ENCODE peak calls at places on chromosomes 11 and 22, in ten cellular contexts. One of them, this sample, is unnamed.

GRCh38 chr22:36740716-36741115 is 35.2 kb downstream of the IFT27 start:
- DNase-seq in OCI-LY7: no peak
- DNase-seq in AG09319: no peak
- DNase-seq in epithelial cell of esophagus: no peak
- DNase-seq in fibroblast of mammary gland: no peak
- DNase-seq in IMR-90: no peak
- DNase-seq in osteoblast: no peak
- DNase-seq in Calu3: no peak
- DNase-seq in gastrocnemius medialis: no peak
- DNase-seq in astrocyte of the spinal cord: no peak
- DNase-seq in this sample: peak

GRCh38 chr11:36292311-36292722 is 3.1 kb upstream of the COMMD9 start:
- DNase-seq in IMR-90: peak
- DNase-seq in gastrocnemius medialis: no peak
- DNase-seq in astrocyte of the spinal cord: peak
- DNase-seq in fibroblast of mammary gland: peak
- DNase-seq in OCI-LY7: peak
- DNase-seq in AG09319: peak
- DNase-seq in osteoblast: no peak
- DNase-seq in epithelial cell of esophagus: peak
- DNase-seq in Calu3: peak
- DNase-seq in this sample: no peak

GRCh38 chr11:1358286-1358685 is 31.4 kb upstream of the BRSK2 start:
- DNase-seq in Calu3: no peak
- DNase-seq in astrocyte of the spinal cord: no peak
- DNase-seq in AG09319: no peak
- DNase-seq in IMR-90: peak
- DNase-seq in gastrocnemius medialis: no peak
- DNase-seq in OCI-LY7: no peak
- DNase-seq in fibroblast of mammary gland: no peak
- DNase-seq in osteoblast: no peak
- DNase-seq in epithelial cell of esophagus: no peak
- DNase-seq in this sample: peak

GRCh38 chr11:27698872-27699241 is 1.4 kb downstream of the BDNF start:
- DNase-seq in fibroblast of mammary gland: peak
- DNase-seq in osteoblast: peak
- DNase-seq in gastrocnemius medialis: peak
- DNase-seq in AG09319: peak
- DNase-seq in Calu3: peak
- DNase-seq in IMR-90: peak
- DNase-seq in OCI-LY7: peak
- DNase-seq in astrocyte of the spinal cord: peak
- DNase-seq in epithelial cell of esophagus: peak
- DNase-seq in this sample: no peak

GRCh38 chr11:65301491-65302329 is 13.0 kb upstream of the CDC42EP2 start:
- DNase-seq in IMR-90: peak
- DNase-seq in osteoblast: peak
- DNase-seq in epithelial cell of esophagus: no peak
- DNase-seq in gastrocnemius medialis: no peak
- DNase-seq in AG09319: no peak
- DNase-seq in Calu3: no peak
- DNase-seq in fibroblast of mammary gland: no peak
- DNase-seq in astrocyte of the spinal cord: no peak
- DNase-seq in OCI-LY7: no peak
- DNase-seq in this sample: no peak

GRCh38 chr11:118797510-118797909 is 6.5 kb upstream of the DDX6 start:
- DNase-seq in fibroblast of mammary gland: no peak
- DNase-seq in astrocyte of the spinal cord: no peak
- DNase-seq in OCI-LY7: no peak
- DNase-seq in IMR-90: no peak
- DNase-seq in Calu3: no peak
- DNase-seq in osteoblast: no peak
- DNase-seq in epithelial cell of esophagus: no peak
- DNase-seq in gastrocnemius medialis: no peak
- DNase-seq in AG09319: no peak
- DNase-seq in this sample: no peak

GRCh38 chr22:44042822-44043221 is 18.7 kb downstream of the PARVB start:
- DNase-seq in osteoblast: peak
- DNase-seq in OCI-LY7: no peak
- DNase-seq in epithelial cell of esophagus: no peak
- DNase-seq in Calu3: no peak
- DNase-seq in gastrocnemius medialis: no peak
- DNase-seq in astrocyte of the spinal cord: peak
- DNase-seq in fibroblast of mammary gland: peak
- DNase-seq in AG09319: no peak
- DNase-seq in IMR-90: peak
- DNase-seq in this sample: no peak

GRCh38 chr22:28373841-28374240 is 305.8 kb downstream of the TTC28 start:
- DNase-seq in Calu3: no peak
- DNase-seq in osteoblast: peak
- DNase-seq in OCI-LY7: no peak
- DNase-seq in IMR-90: peak
- DNase-seq in epithelial cell of esophagus: no peak
- DNase-seq in astrocyte of the spinal cord: peak
- DNase-seq in fibroblast of mammary gland: peak
- DNase-seq in AG09319: no peak
- DNase-seq in gastrocnemius medialis: no peak
- DNase-seq in this sample: no peak

GRCh38 chr11:65767406-65767805 is 13.4 kb downstream of the AP5B1 start:
- DNase-seq in astrocyte of the spinal cord: no peak
- DNase-seq in OCI-LY7: no peak
- DNase-seq in IMR-90: no peak
- DNase-seq in osteoblast: no peak
- DNase-seq in gastrocnemius medialis: no peak
- DNase-seq in Calu3: no peak
- DNase-seq in AG09319: peak
- DNase-seq in epithelial cell of esophagus: peak
- DNase-seq in fibroblast of mammary gland: peak
- DNase-seq in this sample: no peak

GRCh38 chr11:64713781-64714363 is 9.1 kb downstream of the NRXN2 start:
- DNase-seq in astrocyte of the spinal cord: no peak
- DNase-seq in epithelial cell of esophagus: no peak
- DNase-seq in OCI-LY7: no peak
- DNase-seq in osteoblast: peak
- DNase-seq in gastrocnemius medialis: no peak
- DNase-seq in fibroblast of mammary gland: no peak
- DNase-seq in AG09319: no peak
- DNase-seq in IMR-90: no peak
- DNase-seq in Calu3: no peak
- DNase-seq in this sample: peak

GRCh38 chr11:69442012-69442806 is 39.3 kb upstream of the LINC01488 start:
- DNase-seq in epithelial cell of esophagus: peak
- DNase-seq in OCI-LY7: no peak
- DNase-seq in astrocyte of the spinal cord: peak
- DNase-seq in fibroblast of mammary gland: peak
- DNase-seq in osteoblast: peak
- DNase-seq in Calu3: no peak
- DNase-seq in IMR-90: no peak
- DNase-seq in AG09319: no peak
- DNase-seq in gastrocnemius medialis: no peak
- DNase-seq in this sample: peak

GRCh38 chr22:44215287-44215686 is 34.6 kb downstream of the PARVG start:
- DNase-seq in epithelial cell of esophagus: no peak
- DNase-seq in fibroblast of mammary gland: no peak
- DNase-seq in OCI-LY7: no peak
- DNase-seq in osteoblast: no peak
- DNase-seq in IMR-90: no peak
- DNase-seq in AG09319: no peak
- DNase-seq in astrocyte of the spinal cord: no peak
- DNase-seq in gastrocnemius medialis: no peak
- DNase-seq in Calu3: no peak
- DNase-seq in this sample: no peak

DNA sequence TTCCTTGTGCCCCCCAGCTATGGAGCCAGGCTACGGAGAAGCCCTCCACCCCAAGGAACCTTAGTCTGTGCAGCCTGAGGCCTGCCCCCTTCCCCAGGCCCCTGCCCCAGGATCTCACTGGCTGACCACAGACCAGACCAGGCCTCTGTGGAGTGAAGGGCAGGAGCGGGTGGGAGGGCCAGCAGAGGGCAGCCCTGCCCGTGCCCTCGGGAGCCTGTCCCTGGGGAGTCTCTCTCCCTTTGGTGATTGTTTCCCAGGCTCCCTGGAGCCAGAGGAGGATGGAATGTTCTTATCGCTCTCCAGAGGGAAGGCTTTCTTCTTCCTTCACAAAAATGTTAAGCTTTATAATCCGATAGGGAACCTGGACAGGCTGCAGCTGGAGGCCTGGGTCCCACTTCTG is 455.3 kb downstream of the SOX6 start:
- DNase-seq in Calu3: peak
- DNase-seq in IMR-90: no peak
- DNase-seq in astrocyte of the spinal cord: no peak
- DNase-seq in AG09319: no peak
- DNase-seq in osteoblast: no peak
- DNase-seq in epithelial cell of esophagus: no peak
- DNase-seq in gastrocnemius medialis: no peak
- DNase-seq in OCI-LY7: no peak
- DNase-seq in fibroblast of mammary gland: no peak
- DNase-seq in this sample: no peak
- TF ChIP-seq CTCF in Calu3: peak
- TF ChIP-seq CTCF in IMR-90: peak
- TF ChIP-seq CTCF in astrocyte of the spinal cord: no peak
- TF ChIP-seq CTCF in AG09319: no peak
- TF ChIP-seq CTCF in osteoblast: no peak
- TF ChIP-seq CTCF in epithelial cell of esophagus: no peak
- TF ChIP-seq CTCF in gastrocnemius medialis: no peak
- TF ChIP-seq CTCF in OCI-LY7: no peak
- TF ChIP-seq CTCF in fibroblast of mammary gland: no peak
- TF ChIP-seq CTCF in this sample: peak

GRCh38 chr22:49515486-49515885 is 312.2 kb downstream of the BRD1 start:
- DNase-seq in OCI-LY7: peak
- DNase-seq in osteoblast: no peak
- DNase-seq in astrocyte of the spinal cord: no peak
- DNase-seq in fibroblast of mammary gland: no peak
- DNase-seq in epithelial cell of esophagus: no peak
- DNase-seq in AG09319: no peak
- DNase-seq in IMR-90: no peak
- DNase-seq in Calu3: no peak
- DNase-seq in gastrocnemius medialis: no peak
- DNase-seq in this sample: no peak
- TF ChIP-seq CTCF in OCI-LY7: peak
- TF ChIP-seq CTCF in osteoblast: no peak
- TF ChIP-seq CTCF in astrocyte of the spinal cord: no peak
- TF ChIP-seq CTCF in fibroblast of mammary gland: no peak
- TF ChIP-seq CTCF in epithelial cell of esophagus: no peak
- TF ChIP-seq CTCF in AG09319: no peak
- TF ChIP-seq CTCF in IMR-90: no peak
- TF ChIP-seq CTCF in Calu3: no peak
- TF ChIP-seq CTCF in gastrocnemius medialis: no peak
- TF ChIP-seq CTCF in this sample: peak

GRCh38 chr11:127993788-127994187 is 593.6 kb downstream of the ETS1 start:
- DNase-seq in IMR-90: no peak
- DNase-seq in gastrocnemius medialis: no peak
- DNase-seq in osteoblast: peak
- DNase-seq in epithelial cell of esophagus: no peak
- DNase-seq in astrocyte of the spinal cord: no peak
- DNase-seq in fibroblast of mammary gland: no peak
- DNase-seq in AG09319: no peak
- DNase-seq in OCI-LY7: no peak
- DNase-seq in Calu3: no peak
- DNase-seq in this sample: no peak
- TF ChIP-seq CTCF in IMR-90: no peak
- TF ChIP-seq CTCF in gastrocnemius medialis: no peak
- TF ChIP-seq CTCF in osteoblast: peak
- TF ChIP-seq CTCF in epithelial cell of esophagus: no peak
- TF ChIP-seq CTCF in astrocyte of the spinal cord: peak
- TF ChIP-seq CTCF in fibroblast of mammary gland: peak
- TF ChIP-seq CTCF in AG09319: no peak
- TF ChIP-seq CTCF in OCI-LY7: peak
- TF ChIP-seq CTCF in Calu3: no peak
- TF ChIP-seq CTCF in this sample: peak

GRCh38 chr11:4991066-4991465 is 3.6 kb upstream of the OR51L1 start:
- DNase-seq in gastrocnemius medialis: no peak
- DNase-seq in Calu3: no peak
- DNase-seq in astrocyte of the spinal cord: peak
- DNase-seq in IMR-90: peak
- DNase-seq in osteoblast: no peak
- DNase-seq in fibroblast of mammary gland: peak
- DNase-seq in epithelial cell of esophagus: no peak
- DNase-seq in AG09319: no peak
- DNase-seq in OCI-LY7: no peak
- DNase-seq in this sample: no peak
- TF ChIP-seq CTCF in gastrocnemius medialis: no peak
- TF ChIP-seq CTCF in Calu3: no peak
- TF ChIP-seq CTCF in astrocyte of the spinal cord: peak
- TF ChIP-seq CTCF in IMR-90: peak
- TF ChIP-seq CTCF in osteoblast: peak
- TF ChIP-seq CTCF in fibroblast of mammary gland: peak
- TF ChIP-seq CTCF in epithelial cell of esophagus: no peak
- TF ChIP-seq CTCF in AG09319: peak
- TF ChIP-seq CTCF in OCI-LY7: peak
- TF ChIP-seq CTCF in this sample: peak